ENCODE peak calls at places on chromosomes 11 and 22, in four cellular contexts. I, B, X and W are unnamed samples.

GRCh38 chr22:45859231-45860161 is 117.5 kb downstream of the WNT7B start:
- DNase-seq in I (no peak), X (no peak), B (no peak), W (peak)

GRCh38 chr11:122733301-122733686 is 77.8 kb downstream of the UBASH3B start:
- DNase-seq in X (no peak), I (no peak), B (no peak), W (no peak)

GRCh38 chr11:2397005-2397404 is 3.5 kb upstream of the TSSC4 start:
- DNase-seq in X (no peak), B (no peak), I (no peak), W (no peak)

GRCh38 chr22:29375436-29376076 is 12.8 kb downstream of the AP1B1 start:
- DNase-seq in B (no peak), X (no peak), I (no peak), W (no peak)

GRCh38 chr22:23431337-23432072 is 148.6 kb downstream of the IGLL1 start:
- DNase-seq in I (no peak), B (no peak), X (no peak), W (no peak)

GRCh38 chr11:118202599-118203422 is 22.0 kb downstream of the JAML start:
- DNase-seq in X (no peak), B (no peak), I (no peak), W (no peak)

GRCh38 chr11:132685174-132685611 is 847.1 kb downstream of the OPCML start:
- DNase-seq in X (no peak), B (no peak), I (peak), W (no peak)

GRCh38 chr11:61533401-61533800 is 24.9 kb downstream of the LRRC10B start:
- DNase-seq in I (no peak), B (no peak), X (no peak), W (no peak)

GRCh38 chr11:133705873-133706272 is 139.4 kb downstream of the SPATA19 start:
- DNase-seq in B (no peak), X (no peak), I (no peak), W (no peak)

GRCh38 chr11:65615950-65616574 is 486 bp downstream of the PCNX3 start:
- DNase-seq in B (peak), X (no peak), I (peak), W (peak)

GRCh38 chr22:48717076-48717810 is 1110.4 kb downstream of the BRD1 start:
- DNase-seq in I (no peak), X (no peak), B (no peak), W (no peak)

GRCh38 chr22:25890651-25891050 is 148.7 kb downstream of the MYO18B start:
- DNase-seq in X (no peak), B (no peak), I (no peak), W (no peak)

GRCh38 chr22:27244328-27244727 is 557.2 kb downstream of the MN1 start:
- DNase-seq in X (no peak), I (no peak), B (no peak), W (no peak)

GRCh38 chr22:45612451-45612901 is 59.2 kb upstream of the ATXN10 start:
- DNase-seq in B (no peak), I (no peak), X (no peak), W (no peak)

GRCh38 chr11:19605500-19606371 is 106.9 kb upstream of the NAV2 start:
- DNase-seq in I (no peak), X (no peak), B (no peak), W (no peak)

GRCh38 chr11:128361451-128362020 is 225.8 kb downstream of the ETS1 start:
- DNase-seq in B (no peak), I (peak), X (no peak), W (no peak)

GRCh38 chr22:35697142-35697541 is 20.5 kb upstream of the APOL5 start:
- DNase-seq in I (no peak), X (no peak), B (no peak), W (no peak)

GRCh38 chr11:123473941-123474668 is 44.0 kb downstream of the GRAMD1B start:
- DNase-seq in B (no peak), X (no peak), I (no peak), W (no peak)

GRCh38 chr11:14974021-14974698 is 2.0 kb upstream of the CALCA start:
- DNase-seq in X (no peak), I (no peak), B (peak), W (no peak)
- TF ChIP-seq EZH2 in X (no peak), I (no peak), B (peak), W (no peak)

GRCh38 chr11:75667268-75667830 is 1.5 kb downstream of the MAP6 start:
- DNase-seq in I (no peak), X (no peak), B (peak), W (no peak)
- TF ChIP-seq EZH2 in I (no peak), X (no peak), B (peak), W (no peak)

GRCh38 chr11:32435152-32435480 is 223 bp downstream of the WT1 start:
- DNase-seq in I (no peak), B (peak), X (no peak), W (no peak)
- TF ChIP-seq EZH2 in I (no peak), B (peak), X (no peak), W (no peak)

GRCh38 chr11:116030697-116031331 is 526.6 kb upstream of the CADM1 start:
- DNase-seq in I (no peak), X (no peak), B (no peak), W (no peak)
- TF ChIP-seq EZH2 in I (no peak), X (no peak), B (no peak), W (no peak)

DNA sequence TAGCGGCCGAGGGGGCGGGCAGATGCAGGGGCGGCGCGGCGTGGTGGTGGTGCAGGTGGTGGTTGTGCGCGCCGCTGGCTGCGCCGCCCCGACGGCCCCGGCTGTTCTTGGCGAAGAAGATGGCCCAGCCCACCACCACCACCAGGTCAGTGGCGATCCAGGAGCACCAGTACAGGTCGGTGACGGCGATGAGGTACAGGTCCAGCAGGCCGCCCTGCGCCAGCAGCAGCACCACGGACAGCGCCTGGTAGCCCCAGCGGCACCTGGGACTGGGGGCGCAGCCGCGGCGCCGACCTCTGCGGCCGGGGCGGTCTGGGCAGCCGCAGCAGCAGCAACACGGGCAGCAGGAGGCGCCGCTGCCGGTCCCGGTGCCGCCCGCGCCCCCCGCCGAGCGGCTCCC is 879 bp downstream of the TMEM121B start:
- DNase-seq in X (no peak), B (peak), I (peak), W (no peak)
- TF ChIP-seq EZH2 in X (no peak), B (no peak), I (no peak), W (no peak)

GRCh38 chr11:64062185-64063039 is 26.7 kb downstream of the FLRT1 start:
- DNase-seq in B (no peak), I (no peak), X (no peak), W (no peak)

GRCh38 chr11:64060263-64060860 is 24.6 kb downstream of the FLRT1 start:
- DNase-seq in B (peak), I (no peak), X (no peak), W (no peak)

GRCh38 chr11:64059339-64060176 is 23.8 kb downstream of the FLRT1 start:
- DNase-seq in I (no peak), X (no peak), B (peak), W (no peak)

GRCh38 chr11:64058494-64058893 is 22.8 kb downstream of the FLRT1 start:
- DNase-seq in X (no peak), I (no peak), B (no peak), W (no peak)

DNA sequence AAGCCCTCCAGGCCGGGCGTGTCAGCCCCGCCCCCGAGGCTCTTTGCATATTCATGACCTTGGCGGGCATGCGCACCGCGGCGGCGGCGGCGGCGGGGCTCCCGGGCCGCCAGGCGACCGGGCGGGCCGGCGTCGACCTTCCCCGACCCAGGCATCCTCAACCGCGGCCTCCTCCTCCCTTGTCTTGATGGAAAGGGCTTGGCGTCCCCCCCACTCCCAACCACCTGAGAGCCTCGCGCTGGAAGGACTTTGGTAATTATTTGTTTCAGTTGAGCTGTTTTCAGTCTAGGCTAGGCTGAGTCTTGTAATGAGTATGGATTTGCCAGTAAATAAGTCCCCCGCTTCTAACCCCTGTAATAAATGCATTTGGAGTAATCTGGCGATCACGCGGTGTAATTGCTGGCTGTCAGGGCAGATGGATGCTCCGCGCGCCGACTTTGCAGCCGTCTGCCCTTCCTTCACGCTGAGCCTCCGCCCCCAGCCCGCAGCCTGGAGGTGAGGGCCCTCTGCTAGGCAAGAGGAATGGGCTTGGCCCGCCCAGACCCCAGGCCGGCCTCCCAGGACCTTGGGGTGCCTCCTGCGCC is 25.2 kb downstream of the FLRT1 start:
- DNase-seq in B (peak), X (no peak), I (peak), W (no peak)
- TF ChIP-seq EZH2 in B (no peak), X (no peak), I (no peak), W (no peak)

GRCh38 chr11:76186776-76187279 is 19.5 kb downstream of the WNT11 start:
- DNase-seq in X (no peak), I (no peak), B (no peak), W (no peak)

GRCh38 chr11:76190376-76190775 is 15.9 kb downstream of the WNT11 start:
- DNase-seq in B (no peak), X (no peak), I (no peak), W (no peak)

GRCh38 chr11:76188873-76189272 is 17.4 kb downstream of the WNT11 start:
- DNase-seq in X (no peak), I (no peak), B (no peak), W (no peak)

GRCh38 chr11:76193219-76193618 is 13.1 kb downstream of the WNT11 start:
- DNase-seq in B (no peak), I (no peak), X (no peak), W (no peak)

GRCh38 chr11:76189682-76190081 is 16.6 kb downstream of the WNT11 start:
- DNase-seq in I (no peak), X (no peak), B (no peak), W (no peak)
- TF ChIP-seq EZH2 in I (no peak), X (no peak), B (no peak), W (no peak)